ENCODE peak calls at places on chromosomes 4 and X, in ten cellular contexts. One of them, this sample, is unnamed.

GRCh38 chrX:40084471-40084870 is 13.3 kb downstream of the BCOR start:
- DNase-seq in fibroblast of mammary gland: no peak
- DNase-seq in H9: peak
- DNase-seq in cardiac muscle cell: no peak
- DNase-seq in Caco-2: no peak
- DNase-seq in IMR-90: no peak
- DNase-seq in kidney epithelial cell: no peak
- DNase-seq in astrocyte of the spinal cord: no peak
- DNase-seq in A549: no peak
- DNase-seq in psoas muscle: no peak
- DNase-seq in this sample: no peak

GRCh38 chr4:169103966-169104412 is 93.9 kb upstream of the CBR4 start:
- DNase-seq in fibroblast of mammary gland: no peak
- DNase-seq in H9: peak
- DNase-seq in cardiac muscle cell: peak
- DNase-seq in Caco-2: no peak
- DNase-seq in IMR-90: no peak
- DNase-seq in kidney epithelial cell: no peak
- DNase-seq in astrocyte of the spinal cord: peak
- DNase-seq in A549: no peak
- DNase-seq in psoas muscle: no peak
- DNase-seq in this sample: no peak

GRCh38 chrX:68753218-68753617 is 75.6 kb upstream of the EFNB1 start:
- DNase-seq in fibroblast of mammary gland: no peak
- DNase-seq in H9: no peak
- DNase-seq in cardiac muscle cell: no peak
- DNase-seq in Caco-2: no peak
- DNase-seq in IMR-90: no peak
- DNase-seq in kidney epithelial cell: no peak
- DNase-seq in astrocyte of the spinal cord: no peak
- DNase-seq in A549: no peak
- DNase-seq in psoas muscle: no peak
- DNase-seq in this sample: no peak

GRCh38 chr4:184402239-184402638 is 72.1 kb downstream of the IRF2 start:
- DNase-seq in fibroblast of mammary gland: no peak
- DNase-seq in H9: no peak
- DNase-seq in cardiac muscle cell: no peak
- DNase-seq in Caco-2: no peak
- DNase-seq in IMR-90: no peak
- DNase-seq in kidney epithelial cell: no peak
- DNase-seq in astrocyte of the spinal cord: no peak
- DNase-seq in A549: no peak
- DNase-seq in psoas muscle: no peak
- DNase-seq in this sample: no peak

GRCh38 chr4:113758361-113758760 is 3.2 kb downstream of the CAMK2D start:
- DNase-seq in fibroblast of mammary gland: peak
- DNase-seq in H9: no peak
- DNase-seq in cardiac muscle cell: no peak
- DNase-seq in Caco-2: no peak
- DNase-seq in IMR-90: peak
- DNase-seq in kidney epithelial cell: no peak
- DNase-seq in astrocyte of the spinal cord: peak
- DNase-seq in A549: no peak
- DNase-seq in psoas muscle: no peak
- DNase-seq in this sample: no peak

GRCh38 chr4:14908635-14909034 is 93.6 kb upstream of the CPEB2 start:
- DNase-seq in fibroblast of mammary gland: peak
- DNase-seq in H9: no peak
- DNase-seq in cardiac muscle cell: no peak
- DNase-seq in Caco-2: no peak
- DNase-seq in IMR-90: peak
- DNase-seq in kidney epithelial cell: peak
- DNase-seq in astrocyte of the spinal cord: peak
- DNase-seq in A549: no peak
- DNase-seq in psoas muscle: no peak
- DNase-seq in this sample: no peak

GRCh38 chr4:182093431-182093831 is 149.8 kb upstream of the TENM3 start:
- DNase-seq in fibroblast of mammary gland: no peak
- DNase-seq in H9: no peak
- DNase-seq in cardiac muscle cell: no peak
- DNase-seq in Caco-2: no peak
- DNase-seq in IMR-90: no peak
- DNase-seq in kidney epithelial cell: no peak
- DNase-seq in astrocyte of the spinal cord: peak
- DNase-seq in A549: no peak
- DNase-seq in psoas muscle: no peak
- DNase-seq in this sample: no peak

GRCh38 chr4:6134612-6135220 is 65.6 kb downstream of the JAKMIP1 start:
- DNase-seq in fibroblast of mammary gland: no peak
- DNase-seq in H9: peak
- DNase-seq in cardiac muscle cell: no peak
- DNase-seq in Caco-2: no peak
- DNase-seq in IMR-90: no peak
- DNase-seq in kidney epithelial cell: no peak
- DNase-seq in astrocyte of the spinal cord: no peak
- DNase-seq in A549: peak
- DNase-seq in psoas muscle: no peak
- DNase-seq in this sample: no peak

GRCh38 chr4:47287735-47288134 is 175.8 kb downstream of the COMMD8 start:
- DNase-seq in fibroblast of mammary gland: peak
- DNase-seq in H9: no peak
- DNase-seq in cardiac muscle cell: no peak
- DNase-seq in Caco-2: no peak
- DNase-seq in IMR-90: peak
- DNase-seq in kidney epithelial cell: peak
- DNase-seq in astrocyte of the spinal cord: peak
- DNase-seq in A549: no peak
- DNase-seq in psoas muscle: no peak
- DNase-seq in this sample: no peak

GRCh38 chrX:54157561-54157960 is 25.5 kb downstream of the FAM120C start:
- DNase-seq in fibroblast of mammary gland: peak
- DNase-seq in H9: no peak
- DNase-seq in cardiac muscle cell: no peak
- DNase-seq in Caco-2: no peak
- DNase-seq in IMR-90: no peak
- DNase-seq in kidney epithelial cell: no peak
- DNase-seq in astrocyte of the spinal cord: no peak
- DNase-seq in A549: no peak
- DNase-seq in psoas muscle: no peak
- DNase-seq in this sample: no peak

GRCh38 chr4:76690091-76690905 is 207.6 kb downstream of the SOWAHB start:
- DNase-seq in fibroblast of mammary gland: no peak
- DNase-seq in H9: no peak
- DNase-seq in cardiac muscle cell: no peak
- DNase-seq in Caco-2: no peak
- DNase-seq in IMR-90: peak
- DNase-seq in kidney epithelial cell: no peak
- DNase-seq in astrocyte of the spinal cord: peak
- DNase-seq in A549: peak
- DNase-seq in psoas muscle: no peak
- DNase-seq in this sample: no peak

GRCh38 chr4:25246680-25247611 is 13.1 kb downstream of the PI4K2B start:
- DNase-seq in fibroblast of mammary gland: no peak
- DNase-seq in H9: no peak
- DNase-seq in cardiac muscle cell: no peak
- DNase-seq in Caco-2: no peak
- DNase-seq in IMR-90: no peak
- DNase-seq in kidney epithelial cell: no peak
- DNase-seq in astrocyte of the spinal cord: no peak
- DNase-seq in A549: no peak
- DNase-seq in psoas muscle: no peak
- DNase-seq in this sample: no peak

GRCh38 chrX:13094780-13095425 is 50.5 kb upstream of the FAM9C start:
- DNase-seq in fibroblast of mammary gland: no peak
- DNase-seq in H9: no peak
- DNase-seq in cardiac muscle cell: no peak
- DNase-seq in Caco-2: no peak
- DNase-seq in IMR-90: peak
- DNase-seq in kidney epithelial cell: no peak
- DNase-seq in astrocyte of the spinal cord: peak
- DNase-seq in A549: no peak
- DNase-seq in psoas muscle: no peak
- DNase-seq in this sample: no peak

GRCh38 chr4:127143460-127144190 is 489.1 kb upstream of the INTU start:
- DNase-seq in fibroblast of mammary gland: peak
- DNase-seq in H9: no peak
- DNase-seq in cardiac muscle cell: no peak
- DNase-seq in Caco-2: no peak
- DNase-seq in IMR-90: peak
- DNase-seq in kidney epithelial cell: peak
- DNase-seq in astrocyte of the spinal cord: peak
- DNase-seq in A549: no peak
- DNase-seq in psoas muscle: no peak
- DNase-seq in this sample: no peak

GRCh38 chr4:130099159-130099558 is 1003.2 kb downstream of the C4orf33 start:
- DNase-seq in fibroblast of mammary gland: no peak
- DNase-seq in H9: no peak
- DNase-seq in cardiac muscle cell: no peak
- DNase-seq in Caco-2: no peak
- DNase-seq in IMR-90: no peak
- DNase-seq in kidney epithelial cell: no peak
- DNase-seq in astrocyte of the spinal cord: no peak
- DNase-seq in A549: no peak
- DNase-seq in psoas muscle: no peak
- DNase-seq in this sample: no peak

GRCh38 chrX:23332101-23332887 is 2.4 kb upstream of the PTCHD1 start:
- DNase-seq in fibroblast of mammary gland: no peak
- DNase-seq in H9: peak
- DNase-seq in cardiac muscle cell: peak
- DNase-seq in Caco-2: no peak
- DNase-seq in IMR-90: no peak
- DNase-seq in kidney epithelial cell: no peak
- DNase-seq in astrocyte of the spinal cord: no peak
- DNase-seq in A549: no peak
- DNase-seq in psoas muscle: no peak
- DNase-seq in this sample: no peak

GRCh38 chrX:70044541-70045245 is 5.0 kb downstream of the AWAT2 start:
- DNase-seq in fibroblast of mammary gland: peak
- DNase-seq in H9: no peak
- DNase-seq in cardiac muscle cell: no peak
- DNase-seq in Caco-2: no peak
- DNase-seq in IMR-90: peak
- DNase-seq in kidney epithelial cell: no peak
- DNase-seq in astrocyte of the spinal cord: no peak
- DNase-seq in A549: no peak
- DNase-seq in psoas muscle: no peak
- DNase-seq in this sample: no peak

GRCh38 chr4:176548571-176548970 is 228.8 kb downstream of the SPCS3 start:
- DNase-seq in fibroblast of mammary gland: peak
- DNase-seq in H9: no peak
- DNase-seq in cardiac muscle cell: no peak
- DNase-seq in Caco-2: no peak
- DNase-seq in IMR-90: peak
- DNase-seq in kidney epithelial cell: peak
- DNase-seq in astrocyte of the spinal cord: peak
- DNase-seq in A549: no peak
- DNase-seq in psoas muscle: no peak
- DNase-seq in this sample: no peak

GRCh38 chrX:21295246-21295820 is 78.9 kb upstream of the CNKSR2 start:
- DNase-seq in fibroblast of mammary gland: no peak
- DNase-seq in H9: peak
- DNase-seq in cardiac muscle cell: no peak
- DNase-seq in Caco-2: no peak
- DNase-seq in IMR-90: no peak
- DNase-seq in kidney epithelial cell: no peak
- DNase-seq in astrocyte of the spinal cord: no peak
- DNase-seq in A549: no peak
- DNase-seq in psoas muscle: no peak
- DNase-seq in this sample: no peak
- TF ChIP-seq CTCF in fibroblast of mammary gland: no peak
- TF ChIP-seq CTCF in H9: peak
- TF ChIP-seq CTCF in cardiac muscle cell: no peak
- TF ChIP-seq CTCF in Caco-2: no peak
- TF ChIP-seq CTCF in IMR-90: no peak
- TF ChIP-seq CTCF in kidney epithelial cell: no peak
- TF ChIP-seq CTCF in astrocyte of the spinal cord: no peak
- TF ChIP-seq CTCF in A549: no peak
- TF ChIP-seq CTCF in psoas muscle: no peak
- TF ChIP-seq CTCF in this sample: no peak

DNA sequence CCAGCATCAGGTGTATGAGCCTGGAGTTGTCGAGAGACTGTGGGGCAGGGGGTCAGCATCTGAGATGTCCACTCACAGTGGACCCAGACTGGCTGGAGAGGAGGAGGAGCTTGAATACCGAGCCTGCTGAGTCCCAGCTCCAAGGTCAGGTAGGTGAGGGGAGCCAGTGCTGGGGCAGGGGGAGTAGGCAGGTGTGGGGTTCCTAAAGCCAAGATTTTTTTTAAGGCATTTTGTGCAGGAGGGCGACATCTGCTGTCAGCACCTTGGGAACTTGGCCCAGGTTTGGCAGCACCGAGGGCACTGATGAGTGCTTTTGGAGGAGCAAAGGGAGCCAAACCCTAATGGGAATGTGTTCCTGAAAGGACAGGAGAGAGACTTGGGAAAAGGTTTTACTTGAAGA is 64.2 kb upstream of the MSANTD1 start:
- DNase-seq in fibroblast of mammary gland: no peak
- DNase-seq in H9: no peak
- DNase-seq in cardiac muscle cell: no peak
- DNase-seq in Caco-2: no peak
- DNase-seq in IMR-90: no peak
- DNase-seq in kidney epithelial cell: no peak
- DNase-seq in astrocyte of the spinal cord: no peak
- DNase-seq in A549: no peak
- DNase-seq in psoas muscle: no peak
- DNase-seq in this sample: no peak
- TF ChIP-seq CTCF in fibroblast of mammary gland: no peak
- TF ChIP-seq CTCF in H9: no peak
- TF ChIP-seq CTCF in cardiac muscle cell: no peak
- TF ChIP-seq CTCF in Caco-2: no peak
- TF ChIP-seq CTCF in IMR-90: no peak
- TF ChIP-seq CTCF in kidney epithelial cell: no peak
- TF ChIP-seq CTCF in astrocyte of the spinal cord: no peak
- TF ChIP-seq CTCF in A549: no peak
- TF ChIP-seq CTCF in psoas muscle: no peak
- TF ChIP-seq CTCF in this sample: no peak

GRCh38 chr4:4836044-4836443 is 23.4 kb upstream of the MSX1 start:
- DNase-seq in fibroblast of mammary gland: peak
- DNase-seq in H9: no peak
- DNase-seq in cardiac muscle cell: no peak
- DNase-seq in Caco-2: no peak
- DNase-seq in IMR-90: no peak
- DNase-seq in kidney epithelial cell: no peak
- DNase-seq in astrocyte of the spinal cord: no peak
- DNase-seq in A549: no peak
- DNase-seq in psoas muscle: no peak
- DNase-seq in this sample: no peak
- TF ChIP-seq CTCF in fibroblast of mammary gland: peak
- TF ChIP-seq CTCF in H9: no peak
- TF ChIP-seq CTCF in cardiac muscle cell: no peak
- TF ChIP-seq CTCF in Caco-2: no peak
- TF ChIP-seq CTCF in IMR-90: peak
- TF ChIP-seq CTCF in kidney epithelial cell: no peak
- TF ChIP-seq CTCF in astrocyte of the spinal cord: no peak
- TF ChIP-seq CTCF in A549: no peak
- TF ChIP-seq CTCF in psoas muscle: no peak
- TF ChIP-seq CTCF in this sample: no peak

DNA sequence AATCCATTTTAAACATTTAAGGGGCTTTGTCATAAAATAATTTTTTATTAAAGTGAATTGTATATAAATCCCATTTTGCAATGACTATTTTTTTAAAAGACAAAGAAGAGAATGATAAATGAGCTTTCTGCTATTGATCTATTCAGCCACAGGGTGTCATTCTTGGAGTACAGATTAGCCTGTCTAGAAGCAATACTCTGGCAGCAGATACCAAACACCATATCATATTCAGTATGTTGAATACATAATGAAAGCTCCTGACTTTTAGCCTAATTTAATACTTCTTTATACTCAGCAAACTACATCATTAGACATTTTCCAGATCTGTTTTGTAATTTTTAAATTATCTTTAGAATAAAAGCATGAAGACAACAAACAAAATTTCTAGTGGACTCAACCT is 496.3 kb downstream of the PDGFC start:
- DNase-seq in fibroblast of mammary gland: peak
- DNase-seq in H9: no peak
- DNase-seq in cardiac muscle cell: no peak
- DNase-seq in Caco-2: no peak
- DNase-seq in IMR-90: peak
- DNase-seq in kidney epithelial cell: peak
- DNase-seq in astrocyte of the spinal cord: peak
- DNase-seq in A549: no peak
- DNase-seq in psoas muscle: no peak
- DNase-seq in this sample: no peak
- TF ChIP-seq CTCF in fibroblast of mammary gland: peak
- TF ChIP-seq CTCF in H9: peak
- TF ChIP-seq CTCF in cardiac muscle cell: peak
- TF ChIP-seq CTCF in Caco-2: peak
- TF ChIP-seq CTCF in IMR-90: peak
- TF ChIP-seq CTCF in kidney epithelial cell: peak
- TF ChIP-seq CTCF in astrocyte of the spinal cord: peak
- TF ChIP-seq CTCF in A549: peak
- TF ChIP-seq CTCF in psoas muscle: peak
- TF ChIP-seq CTCF in this sample: peak

This sample was measured in tibial artery.